ENCODE peak calls at places on chromosome 6, in nine cellular contexts. One of them, this sample, is unnamed.

GRCh38 chr6:168956884-168957730 is 296.5 kb downstream of the THBS2 start:
- DNase-seq in dorsolateral prefrontal cortex: peak; percentile 77
- DNase-seq in HEK293T: peak; percentile 80
- DNase-seq in GOT3: no peak
- DNase-seq in Karpas-422: peak; percentile 87
- DNase-seq in mucosa of gallbladder: peak; percentile 66
- DNase-seq in thyroid gland: peak; percentile 71
- DNase-seq in T-helper 1 cell: no peak
- DNase-seq in activated CD8-positive, alpha-beta memory T cell treated with anti-CD3 and anti-CD28 coated beads for 1 hour: no peak
- DNase-seq in this sample: peak; percentile 49

GRCh38 chr6:159267165-159267564 is 98.0 kb downstream of the FNDC1 start:
- DNase-seq in T-helper 1 cell: no peak
- DNase-seq in mucosa of gallbladder: no peak
- DNase-seq in activated CD8-positive, alpha-beta memory T cell treated with anti-CD3 and anti-CD28 coated beads for 1 hour: no peak
- DNase-seq in GOT3: no peak
- DNase-seq in Karpas-422: no peak
- DNase-seq in dorsolateral prefrontal cortex: no peak
- DNase-seq in HEK293T: peak; percentile 48
- DNase-seq in thyroid gland: peak; percentile 23
- DNase-seq in this sample: peak; percentile 41

GRCh38 chr6:158607411-158608170 is 37.0 kb downstream of the DYNLT1 start:
- DNase-seq in HEK293T: no peak
- DNase-seq in thyroid gland: no peak
- DNase-seq in T-helper 1 cell: no peak
- DNase-seq in dorsolateral prefrontal cortex: no peak
- DNase-seq in Karpas-422: no peak
- DNase-seq in mucosa of gallbladder: no peak
- DNase-seq in GOT3: no peak
- DNase-seq in activated CD8-positive, alpha-beta memory T cell treated with anti-CD3 and anti-CD28 coated beads for 1 hour: no peak
- DNase-seq in this sample: no peak

GRCh38 chr6:31210842-31211241 is 40.4 kb upstream of the POU5F1 start:
- DNase-seq in dorsolateral prefrontal cortex: no peak
- DNase-seq in activated CD8-positive, alpha-beta memory T cell treated with anti-CD3 and anti-CD28 coated beads for 1 hour: no peak
- DNase-seq in mucosa of gallbladder: no peak
- DNase-seq in thyroid gland: no peak
- DNase-seq in Karpas-422: no peak
- DNase-seq in T-helper 1 cell: no peak
- DNase-seq in GOT3: no peak
- DNase-seq in HEK293T: no peak
- DNase-seq in this sample: no peak

GRCh38 chr6:13787146-13787545 is 27.2 kb downstream of the MCUR1 start:
- DNase-seq in dorsolateral prefrontal cortex: no peak
- DNase-seq in thyroid gland: no peak
- DNase-seq in activated CD8-positive, alpha-beta memory T cell treated with anti-CD3 and anti-CD28 coated beads for 1 hour: no peak
- DNase-seq in HEK293T: no peak
- DNase-seq in mucosa of gallbladder: peak; percentile 37
- DNase-seq in Karpas-422: no peak
- DNase-seq in T-helper 1 cell: no peak
- DNase-seq in GOT3: no peak
- DNase-seq in this sample: no peak

GRCh38 chr6:36962874-36963273 is 8.3 kb downstream of the PI16 start:
- DNase-seq in thyroid gland: no peak
- DNase-seq in T-helper 1 cell: peak; percentile 69
- DNase-seq in mucosa of gallbladder: peak; percentile 71
- DNase-seq in dorsolateral prefrontal cortex: peak; percentile 75
- DNase-seq in Karpas-422: peak; percentile 87
- DNase-seq in activated CD8-positive, alpha-beta memory T cell treated with anti-CD3 and anti-CD28 coated beads for 1 hour: no peak
- DNase-seq in HEK293T: no peak
- DNase-seq in GOT3: no peak
- DNase-seq in this sample: peak; percentile 72

GRCh38 chr6:136510782-136511181 is 39.4 kb downstream of the MAP7 start:
- DNase-seq in mucosa of gallbladder: no peak
- DNase-seq in HEK293T: no peak
- DNase-seq in thyroid gland: no peak
- DNase-seq in GOT3: no peak
- DNase-seq in Karpas-422: no peak
- DNase-seq in T-helper 1 cell: no peak
- DNase-seq in dorsolateral prefrontal cortex: no peak
- DNase-seq in activated CD8-positive, alpha-beta memory T cell treated with anti-CD3 and anti-CD28 coated beads for 1 hour: no peak
- DNase-seq in this sample: no peak

GRCh38 chr6:135995160-135995898 is 143.8 kb downstream of the PDE7B start:
- DNase-seq in dorsolateral prefrontal cortex: no peak
- DNase-seq in HEK293T: no peak
- DNase-seq in mucosa of gallbladder: no peak
- DNase-seq in T-helper 1 cell: no peak
- DNase-seq in thyroid gland: no peak
- DNase-seq in GOT3: no peak
- DNase-seq in activated CD8-positive, alpha-beta memory T cell treated with anti-CD3 and anti-CD28 coated beads for 1 hour: no peak
- DNase-seq in Karpas-422: no peak
- DNase-seq in this sample: no peak

GRCh38 chr6:142694054-142694453 is 250.9 kb downstream of the HIVEP2 start:
- DNase-seq in Karpas-422: no peak
- DNase-seq in activated CD8-positive, alpha-beta memory T cell treated with anti-CD3 and anti-CD28 coated beads for 1 hour: no peak
- DNase-seq in GOT3: no peak
- DNase-seq in HEK293T: no peak
- DNase-seq in thyroid gland: no peak
- DNase-seq in T-helper 1 cell: no peak
- DNase-seq in mucosa of gallbladder: no peak
- DNase-seq in dorsolateral prefrontal cortex: no peak
- DNase-seq in this sample: no peak

GRCh38 chr6:73585566-73586415 is 65.0 kb upstream of the EEF1A1 start:
- DNase-seq in GOT3: no peak
- DNase-seq in mucosa of gallbladder: peak; percentile 67
- DNase-seq in thyroid gland: peak; percentile 61
- DNase-seq in activated CD8-positive, alpha-beta memory T cell treated with anti-CD3 and anti-CD28 coated beads for 1 hour: no peak
- DNase-seq in HEK293T: peak; percentile 38
- DNase-seq in Karpas-422: peak; percentile 77
- DNase-seq in T-helper 1 cell: peak; percentile 14
- DNase-seq in dorsolateral prefrontal cortex: no peak
- DNase-seq in this sample: peak; percentile 70

GRCh38 chr6:80333342-80333741 is 226.9 kb downstream of the BCKDHB start:
- DNase-seq in Karpas-422: no peak
- DNase-seq in GOT3: no peak
- DNase-seq in mucosa of gallbladder: no peak
- DNase-seq in HEK293T: no peak
- DNase-seq in thyroid gland: no peak
- DNase-seq in activated CD8-positive, alpha-beta memory T cell treated with anti-CD3 and anti-CD28 coated beads for 1 hour: no peak
- DNase-seq in dorsolateral prefrontal cortex: no peak
- DNase-seq in T-helper 1 cell: no peak
- DNase-seq in this sample: no peak

GRCh38 chr6:14464049-14464448 is 346.5 kb downstream of the CD83 start:
- DNase-seq in Karpas-422: no peak
- DNase-seq in mucosa of gallbladder: no peak
- DNase-seq in T-helper 1 cell: no peak
- DNase-seq in activated CD8-positive, alpha-beta memory T cell treated with anti-CD3 and anti-CD28 coated beads for 1 hour: no peak
- DNase-seq in thyroid gland: no peak
- DNase-seq in GOT3: no peak
- DNase-seq in HEK293T: no peak
- DNase-seq in dorsolateral prefrontal cortex: no peak
- DNase-seq in this sample: no peak

GRCh38 chr6:33935439-33936080 is 131.8 kb upstream of the MLN start:
- DNase-seq in activated CD8-positive, alpha-beta memory T cell treated with anti-CD3 and anti-CD28 coated beads for 1 hour: no peak
- DNase-seq in GOT3: no peak
- DNase-seq in Karpas-422: no peak
- DNase-seq in T-helper 1 cell: no peak
- DNase-seq in dorsolateral prefrontal cortex: no peak
- DNase-seq in HEK293T: no peak
- DNase-seq in mucosa of gallbladder: no peak
- DNase-seq in thyroid gland: no peak
- DNase-seq in this sample: no peak

GRCh38 chr6:130382872-130383490 is 17.2 kb downstream of the TMEM200A start:
- DNase-seq in HEK293T: no peak
- DNase-seq in Karpas-422: no peak
- DNase-seq in thyroid gland: no peak
- DNase-seq in GOT3: no peak
- DNase-seq in mucosa of gallbladder: no peak
- DNase-seq in dorsolateral prefrontal cortex: no peak
- DNase-seq in T-helper 1 cell: no peak
- DNase-seq in activated CD8-positive, alpha-beta memory T cell treated with anti-CD3 and anti-CD28 coated beads for 1 hour: no peak
- DNase-seq in this sample: no peak

GRCh38 chr6:26270121-26270861 is 94.7 kb upstream of the BTN3A2 start:
- DNase-seq in GOT3: no peak
- DNase-seq in T-helper 1 cell: no peak
- DNase-seq in dorsolateral prefrontal cortex: no peak
- DNase-seq in mucosa of gallbladder: no peak
- DNase-seq in Karpas-422: peak; percentile 62
- DNase-seq in thyroid gland: no peak
- DNase-seq in HEK293T: no peak
- DNase-seq in activated CD8-positive, alpha-beta memory T cell treated with anti-CD3 and anti-CD28 coated beads for 1 hour: no peak
- DNase-seq in this sample: peak; percentile 86

GRCh38 chr6:68638225-68638900 is 3.3 kb downstream of the ADGRB3 start:
- DNase-seq in mucosa of gallbladder: peak; percentile 12
- DNase-seq in dorsolateral prefrontal cortex: peak; percentile 42
- DNase-seq in GOT3: no peak
- DNase-seq in activated CD8-positive, alpha-beta memory T cell treated with anti-CD3 and anti-CD28 coated beads for 1 hour: no peak
- DNase-seq in thyroid gland: peak; percentile 58
- DNase-seq in HEK293T: no peak
- DNase-seq in T-helper 1 cell: no peak
- DNase-seq in Karpas-422: peak; percentile 76
- DNase-seq in this sample: peak; percentile 35

GRCh38 chr6:134642217-134642616 is 307.7 kb downstream of the ALDH8A1 start:
- DNase-seq in Karpas-422: no peak
- DNase-seq in T-helper 1 cell: no peak
- DNase-seq in activated CD8-positive, alpha-beta memory T cell treated with anti-CD3 and anti-CD28 coated beads for 1 hour: no peak
- DNase-seq in HEK293T: no peak
- DNase-seq in dorsolateral prefrontal cortex: no peak
- DNase-seq in mucosa of gallbladder: no peak
- DNase-seq in GOT3: no peak
- DNase-seq in thyroid gland: no peak
- DNase-seq in this sample: no peak

GRCh38 chr6:133242761-133243590 is 1.8 kb downstream of the EYA4 start:
- DNase-seq in mucosa of gallbladder: no peak
- DNase-seq in Karpas-422: no peak
- DNase-seq in activated CD8-positive, alpha-beta memory T cell treated with anti-CD3 and anti-CD28 coated beads for 1 hour: no peak
- DNase-seq in HEK293T: peak; percentile 30
- DNase-seq in dorsolateral prefrontal cortex: no peak
- DNase-seq in GOT3: no peak
- DNase-seq in T-helper 1 cell: no peak
- DNase-seq in thyroid gland: peak; percentile 12
- DNase-seq in this sample: no peak

GRCh38 chr6:54411767-54412166 is 103.5 kb downstream of the TINAG start:
- DNase-seq in activated CD8-positive, alpha-beta memory T cell treated with anti-CD3 and anti-CD28 coated beads for 1 hour: no peak
- DNase-seq in thyroid gland: no peak
- DNase-seq in dorsolateral prefrontal cortex: no peak
- DNase-seq in HEK293T: no peak
- DNase-seq in Karpas-422: no peak
- DNase-seq in T-helper 1 cell: no peak
- DNase-seq in mucosa of gallbladder: no peak
- DNase-seq in GOT3: no peak
- DNase-seq in this sample: no peak

GRCh38 chr6:63689421-63689820 is 53.8 kb downstream of the PHF3 start:
- DNase-seq in T-helper 1 cell: no peak
- DNase-seq in thyroid gland: no peak
- DNase-seq in mucosa of gallbladder: no peak
- DNase-seq in HEK293T: no peak
- DNase-seq in Karpas-422: no peak
- DNase-seq in activated CD8-positive, alpha-beta memory T cell treated with anti-CD3 and anti-CD28 coated beads for 1 hour: no peak
- DNase-seq in dorsolateral prefrontal cortex: no peak
- DNase-seq in GOT3: no peak
- DNase-seq in this sample: no peak

GRCh38 chr6:39678914-39679313 is 46.3 kb downstream of the KIF6 start:
- DNase-seq in T-helper 1 cell: no peak
- DNase-seq in Karpas-422: no peak
- DNase-seq in dorsolateral prefrontal cortex: no peak
- DNase-seq in mucosa of gallbladder: no peak
- DNase-seq in thyroid gland: no peak
- DNase-seq in activated CD8-positive, alpha-beta memory T cell treated with anti-CD3 and anti-CD28 coated beads for 1 hour: no peak
- DNase-seq in HEK293T: no peak
- DNase-seq in GOT3: no peak
- DNase-seq in this sample: no peak

GRCh38 chr6:31652925-31653724 is 664 bp upstream of the BAG6 start:
- DNase-seq in HEK293T: peak; percentile 88
- DNase-seq in mucosa of gallbladder: peak; percentile 90
- DNase-seq in thyroid gland: peak; percentile 91
- DNase-seq in dorsolateral prefrontal cortex: peak; percentile 84
- DNase-seq in activated CD8-positive, alpha-beta memory T cell treated with anti-CD3 and anti-CD28 coated beads for 1 hour: peak; percentile 66
- DNase-seq in GOT3: peak; percentile 77
- DNase-seq in T-helper 1 cell: peak; percentile 80
- DNase-seq in Karpas-422: peak; percentile 97
- DNase-seq in this sample: peak; percentile 97

GRCh38 chr6:166277892-166278578 is 30.2 kb downstream of the PRR18 start:
- DNase-seq in HEK293T: no peak
- DNase-seq in Karpas-422: no peak
- DNase-seq in GOT3: no peak
- DNase-seq in T-helper 1 cell: no peak
- DNase-seq in mucosa of gallbladder: no peak
- DNase-seq in thyroid gland: no peak
- DNase-seq in dorsolateral prefrontal cortex: no peak
- DNase-seq in activated CD8-positive, alpha-beta memory T cell treated with anti-CD3 and anti-CD28 coated beads for 1 hour: no peak
- DNase-seq in this sample: no peak

GRCh38 chr6:35139924-35140524 is 1.1 kb downstream of the TCP11 start:
- DNase-seq in T-helper 1 cell: no peak
- DNase-seq in GOT3: no peak
- DNase-seq in thyroid gland: peak; percentile 55
- DNase-seq in HEK293T: peak; percentile 65
- DNase-seq in dorsolateral prefrontal cortex: peak; percentile 52
- DNase-seq in mucosa of gallbladder: peak; percentile 52
- DNase-seq in Karpas-422: peak; percentile 85
- DNase-seq in activated CD8-positive, alpha-beta memory T cell treated with anti-CD3 and anti-CD28 coated beads for 1 hour: no peak
- DNase-seq in this sample: peak; percentile 79

GRCh38 chr6:11853678-11854417 is 75.2 kb upstream of the ADTRP start:
- DNase-seq in T-helper 1 cell: no peak
- DNase-seq in Karpas-422: no peak
- DNase-seq in mucosa of gallbladder: no peak
- DNase-seq in activated CD8-positive, alpha-beta memory T cell treated with anti-CD3 and anti-CD28 coated beads for 1 hour: no peak
- DNase-seq in HEK293T: no peak
- DNase-seq in dorsolateral prefrontal cortex: no peak
- DNase-seq in GOT3: no peak
- DNase-seq in thyroid gland: no peak
- DNase-seq in this sample: no peak

GRCh38 chr6:83226517-83226916 is 33.4 kb downstream of the RWDD2A start:
- DNase-seq in mucosa of gallbladder: no peak
- DNase-seq in HEK293T: no peak
- DNase-seq in thyroid gland: no peak
- DNase-seq in activated CD8-positive, alpha-beta memory T cell treated with anti-CD3 and anti-CD28 coated beads for 1 hour: no peak
- DNase-seq in Karpas-422: no peak
- DNase-seq in GOT3: no peak
- DNase-seq in T-helper 1 cell: no peak
- DNase-seq in dorsolateral prefrontal cortex: no peak
- DNase-seq in this sample: no peak

GRCh38 chr6:33830635-33831240 is 26.9 kb upstream of the MLN start:
- DNase-seq in GOT3: no peak
- DNase-seq in T-helper 1 cell: no peak
- DNase-seq in Karpas-422: no peak
- DNase-seq in activated CD8-positive, alpha-beta memory T cell treated with anti-CD3 and anti-CD28 coated beads for 1 hour: no peak
- DNase-seq in mucosa of gallbladder: no peak
- DNase-seq in HEK293T: no peak
- DNase-seq in thyroid gland: no peak
- DNase-seq in dorsolateral prefrontal cortex: no peak
- DNase-seq in this sample: no peak

GRCh38 chr6:30329331-30329730 is 2.6 kb downstream of the TRIM39 start:
- DNase-seq in thyroid gland: no peak
- DNase-seq in T-helper 1 cell: no peak
- DNase-seq in activated CD8-positive, alpha-beta memory T cell treated with anti-CD3 and anti-CD28 coated beads for 1 hour: no peak
- DNase-seq in mucosa of gallbladder: no peak
- DNase-seq in Karpas-422: no peak
- DNase-seq in GOT3: no peak
- DNase-seq in dorsolateral prefrontal cortex: no peak
- DNase-seq in HEK293T: no peak
- DNase-seq in this sample: no peak

GRCh38 chr6:101226677-101227135 is 166.8 kb upstream of the GRIK2 start:
- DNase-seq in mucosa of gallbladder: no peak
- DNase-seq in Karpas-422: peak; percentile 72
- DNase-seq in thyroid gland: no peak
- DNase-seq in HEK293T: peak; percentile 18
- DNase-seq in activated CD8-positive, alpha-beta memory T cell treated with anti-CD3 and anti-CD28 coated beads for 1 hour: no peak
- DNase-seq in dorsolateral prefrontal cortex: no peak
- DNase-seq in GOT3: no peak
- DNase-seq in T-helper 1 cell: no peak
- DNase-seq in this sample: peak; percentile 23

GRCh38 chr6:145813285-145814034 is 1.1 kb downstream of the FBXO30 start:
- DNase-seq in GOT3: no peak
- DNase-seq in HEK293T: peak; percentile 8
- DNase-seq in Karpas-422: peak; percentile 82
- DNase-seq in activated CD8-positive, alpha-beta memory T cell treated with anti-CD3 and anti-CD28 coated beads for 1 hour: no peak
- DNase-seq in dorsolateral prefrontal cortex: no peak
- DNase-seq in mucosa of gallbladder: no peak
- DNase-seq in thyroid gland: no peak
- DNase-seq in T-helper 1 cell: no peak
- DNase-seq in this sample: peak; percentile 20